ENCODE peak calls at places on chromosomes 4 and X, in five cellular contexts. L is Panc1, G is ascending aorta, P is heart right ventricle, S is cardiac muscle cell. C is an unnamed sample. For H3K4me1 and H3K9me3, the result is how much of the 10 kb centered on the place peaks cover.

GRCh38 chr4:15479913-15480185 is 10.2 kb downstream of the CC2D2A start:
- DNase-seq in S (no peak), L (no peak), G (no peak), P (no peak), C (no peak)

GRCh38 chr4:77893451-77893850 is 30.8 kb downstream of the MRPL1 start:
- DNase-seq in L (no peak), G (no peak), P (no peak), S (no peak), C (no peak)

GRCh38 chrX:10039821-10040793 is 72.9 kb downstream of the CLDN34 start:
- DNase-seq in P (no peak), L (no peak), S (no peak), G (no peak), C (no peak)

GRCh38 chrX:18674417-18674787 is 2.5 kb upstream of the RS1 start:
- DNase-seq in S (no peak), G (no peak), L (no peak), P (peak), C (peak)

GRCh38 chr4:54937501-54937900 is 187.9 kb downstream of the KDR start:
- DNase-seq in L (no peak), G (no peak), S (no peak), P (no peak), C (no peak)

GRCh38 chr4:10160280-10160856 is 43.8 kb upstream of the WDR1 start:
- DNase-seq in L (no peak), S (peak), P (no peak), G (no peak), C (no peak)

GRCh38 chrX:41064028-41064427 is 21.2 kb upstream of the USP9X start:
- DNase-seq in L (no peak), S (no peak), P (no peak), G (no peak), C (no peak)

GRCh38 chrX:34563061-34563460 is 94.0 kb downstream of the TMEM47 start:
- DNase-seq in P (no peak), L (no peak), G (no peak), S (no peak), C (no peak)

GRCh38 chrX:40031861-40032422 is 65.8 kb downstream of the BCOR start:
- DNase-seq in P (no peak), L (no peak), S (no peak), G (no peak), C (no peak)

GRCh38 chrX:96372313-96373046 is 312.2 kb upstream of the DIAPH2 start:
- DNase-seq in S (peak), G (no peak), P (no peak), L (no peak), C (no peak)

GRCh38 chrX:80306007-80306406 is 114.2 kb upstream of the TENT5D start:
- DNase-seq in G (no peak), S (no peak), P (no peak), L (no peak), C (no peak)

GRCh38 chr4:32560306-32560705 is 1840.1 kb downstream of the PCDH7 start:
- DNase-seq in L (no peak), S (peak), P (no peak), G (no peak), C (no peak)

GRCh38 chr4:153620352-153620751 is 63.7 kb upstream of the TLR2 start:
- DNase-seq in S (no peak), G (no peak), L (no peak), P (no peak), C (no peak)

GRCh38 chr4:186158966-186159365 is 32.4 kb upstream of the CYP4V2 start:
- DNase-seq in S (no peak), L (no peak), P (no peak), G (no peak), C (no peak)

GRCh38 chr4:76745264-76745663 is 152.7 kb downstream of the SOWAHB start:
- DNase-seq in L (no peak), P (no peak), S (no peak), G (no peak), C (no peak)

GRCh38 chrX:2351321-2351720 is 149.5 kb downstream of the DHRSX start:
- DNase-seq in L (no peak), G (no peak), P (no peak), S (no peak), C (no peak)

GRCh38 chrX:151098996-151099395 is 77.4 kb upstream of the GPR50 start:
- DNase-seq in L (no peak), S (no peak), P (no peak), G (no peak), C (no peak)

GRCh38 chrX:129360175-129360574 is 163.1 kb downstream of the SMARCA1 start:
- DNase-seq in L (peak), G (no peak), S (peak), P (no peak), C (no peak)

GRCh38 chr4:48216563-48216962 is 53.1 kb downstream of the TEC start:
- DNase-seq in L (no peak), P (no peak), G (no peak), S (no peak), C (no peak)

GRCh38 chrX:11190745-11191510 is 79.8 kb downstream of the HCCS start:
- DNase-seq in G (no peak), S (peak), L (no peak), P (no peak), C (no peak)

DNA sequence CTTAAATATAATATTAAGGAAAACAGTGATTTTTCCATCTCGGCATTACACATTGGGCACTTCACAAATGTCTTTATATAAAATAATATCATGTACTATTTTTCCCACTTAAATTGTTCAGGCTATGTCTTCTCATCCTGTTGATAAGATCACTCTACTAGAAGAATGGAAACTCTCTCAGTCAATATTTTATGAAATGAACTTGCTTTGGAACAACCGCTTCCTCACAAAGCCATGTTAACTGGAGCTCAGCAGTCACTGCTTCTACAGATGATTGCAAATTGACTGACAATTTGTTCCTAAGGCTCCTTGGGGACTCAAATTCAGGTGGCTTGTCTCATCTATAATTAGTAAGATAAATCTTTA is 127.5 kb upstream of the CBR4 start:
- DNase-seq in G (no peak), P (no peak), L (no peak), S (no peak), C (no peak)
- H3K4me1 ChIP-seq in G (under half), P (under half), L (under half), S (under half), C (under half)

GRCh38 chrX:56233100-56233499 is 944 bp downstream of the KLF8 start:
- DNase-seq in P (no peak), S (peak), L (no peak), G (no peak), C (no peak)
- H3K27ac ChIP-seq in P (peak), S (no peak), L (no peak), G (peak), C (no peak)

GRCh38 chr4:71867598-71867997 is 83.7 kb upstream of the GC start:
- DNase-seq in P (no peak), S (no peak), G (no peak), L (no peak), C (no peak)
- H3K9me3 ChIP-seq in P (under half), S (under half), G (under half), L (under half), C (under half)

GRCh38 chr4:176363072-176363471 is 43.3 kb downstream of the SPCS3 start:
- DNase-seq in G (no peak), L (no peak), P (no peak), S (no peak), C (no peak)
- H3K4me1 ChIP-seq in G (under half), L (under half), P (under half), S (under half), C (under half)

DNA sequence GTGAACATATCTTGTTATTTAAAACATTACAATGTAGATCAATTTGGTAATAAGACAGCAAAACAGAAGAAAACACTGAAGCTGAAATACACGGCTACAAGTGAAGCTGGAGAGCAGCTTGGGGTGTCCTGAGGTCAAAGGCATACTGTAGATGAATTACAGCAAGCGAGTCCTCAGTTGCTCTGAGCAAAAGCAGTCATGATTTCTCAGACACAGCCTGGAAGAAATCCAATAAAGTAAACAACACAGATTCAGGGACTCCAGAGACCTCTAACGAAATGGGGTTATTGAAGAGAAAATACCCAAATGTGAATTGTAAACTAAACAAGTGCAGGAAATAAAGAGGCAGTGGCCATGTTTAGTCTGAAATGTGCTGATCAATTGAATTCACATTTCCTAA is 324.4 kb downstream of the CAMK2D start:
- DNase-seq in P (no peak), L (no peak), S (no peak), G (no peak), C (no peak)
- H3K27ac ChIP-seq in P (peak), L (no peak), S (no peak), G (peak), C (peak)

GRCh38 chr4:1407657-1408333 is 1.6 kb upstream of the NKX1-1 start:
- DNase-seq in P (no peak), L (no peak), G (no peak), S (no peak), C (no peak)
- H3K9me3 ChIP-seq in P (under half), L (under half), G (under half), S (under half), C (under half)

DNA sequence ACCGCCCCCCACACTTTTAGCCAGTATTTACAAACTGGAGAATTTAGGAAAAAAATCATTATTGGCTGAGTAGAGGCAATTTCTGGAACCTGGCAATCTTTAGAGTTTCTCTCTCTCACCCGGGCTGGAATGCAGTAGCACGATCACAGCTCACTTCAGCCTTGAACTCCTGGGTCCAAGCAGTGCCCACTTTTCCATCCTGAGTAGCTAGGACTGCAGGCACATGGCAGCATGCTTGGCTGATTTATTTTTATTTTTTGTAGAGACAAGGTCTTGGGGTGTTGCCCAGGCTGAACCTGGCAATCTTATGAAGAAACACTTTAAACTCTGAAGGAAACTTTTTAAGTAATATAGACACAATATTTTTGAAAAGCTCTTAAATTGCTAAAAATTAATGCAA is 120.1 kb downstream of the AFF1 start:
- DNase-seq in G (no peak), L (no peak), P (no peak), S (no peak), C (no peak)
- H3K4me1 ChIP-seq in G (half or more), L (under half), P (half or more), S (under half), C (half or more)

C was measured in spleen.